ENCODE peak calls at places on chromosome 14, in six cellular contexts. One of them, this sample, is unnamed.

GRCh38 chr14:73776194-73776537 is 62.0 kb upstream of the PNMA1 start:
- DNase-seq in activated T-cell treated with anti-CD3 and anti-CD28 coated beads for 24 hours: no peak
- DNase-seq in germinal center: no peak
- DNase-seq in stimulated activated CD4-positive, alpha-beta T cell treated with anti-CD3 and anti-CD28 coated beads, Interleukin-12 subunit alpha, Interleukin-12 subunit beta, amount 100 ng/mL, for 4 hours: no peak
- DNase-seq in GM13976: no peak
- DNase-seq in COR-L47: no peak
- DNase-seq in this sample: no peak

GRCh38 chr14:103121161-103121845 is 2.0 kb upstream of the TNFAIP2 start:
- DNase-seq in COR-L47: no peak
- DNase-seq in stimulated activated CD4-positive, alpha-beta T cell treated with anti-CD3 and anti-CD28 coated beads, Interleukin-12 subunit alpha, Interleukin-12 subunit beta, amount 100 ng/mL, for 4 hours: no peak
- DNase-seq in activated T-cell treated with anti-CD3 and anti-CD28 coated beads for 24 hours: no peak
- DNase-seq in GM13976: no peak
- DNase-seq in germinal center: no peak
- DNase-seq in this sample: peak

GRCh38 chr14:76117789-76118188 is 33.9 kb upstream of the GPATCH2L start:
- DNase-seq in germinal center: no peak
- DNase-seq in GM13976: no peak
- DNase-seq in activated T-cell treated with anti-CD3 and anti-CD28 coated beads for 24 hours: no peak
- DNase-seq in COR-L47: peak
- DNase-seq in stimulated activated CD4-positive, alpha-beta T cell treated with anti-CD3 and anti-CD28 coated beads, Interleukin-12 subunit alpha, Interleukin-12 subunit beta, amount 100 ng/mL, for 4 hours: no peak
- DNase-seq in this sample: no peak

GRCh38 chr14:95196268-95196667 is 38.9 kb upstream of the DICER1 start:
- DNase-seq in stimulated activated CD4-positive, alpha-beta T cell treated with anti-CD3 and anti-CD28 coated beads, Interleukin-12 subunit alpha, Interleukin-12 subunit beta, amount 100 ng/mL, for 4 hours: no peak
- DNase-seq in activated T-cell treated with anti-CD3 and anti-CD28 coated beads for 24 hours: no peak
- DNase-seq in GM13976: peak
- DNase-seq in germinal center: peak
- DNase-seq in COR-L47: no peak
- DNase-seq in this sample: no peak

GRCh38 chr14:44361083-44361482 is 146.0 kb downstream of the FSCB start:
- DNase-seq in germinal center: no peak
- DNase-seq in stimulated activated CD4-positive, alpha-beta T cell treated with anti-CD3 and anti-CD28 coated beads, Interleukin-12 subunit alpha, Interleukin-12 subunit beta, amount 100 ng/mL, for 4 hours: no peak
- DNase-seq in COR-L47: no peak
- DNase-seq in activated T-cell treated with anti-CD3 and anti-CD28 coated beads for 24 hours: no peak
- DNase-seq in GM13976: no peak
- DNase-seq in this sample: no peak

GRCh38 chr14:100327128-100327527 is 4.0 kb downstream of the SLC25A47 start:
- DNase-seq in stimulated activated CD4-positive, alpha-beta T cell treated with anti-CD3 and anti-CD28 coated beads, Interleukin-12 subunit alpha, Interleukin-12 subunit beta, amount 100 ng/mL, for 4 hours: no peak
- DNase-seq in germinal center: no peak
- DNase-seq in activated T-cell treated with anti-CD3 and anti-CD28 coated beads for 24 hours: no peak
- DNase-seq in COR-L47: no peak
- DNase-seq in GM13976: no peak
- DNase-seq in this sample: no peak

GRCh38 chr14:31326111-31326510 is 94.2 kb downstream of the HEATR5A start:
- DNase-seq in GM13976: no peak
- DNase-seq in stimulated activated CD4-positive, alpha-beta T cell treated with anti-CD3 and anti-CD28 coated beads, Interleukin-12 subunit alpha, Interleukin-12 subunit beta, amount 100 ng/mL, for 4 hours: no peak
- DNase-seq in activated T-cell treated with anti-CD3 and anti-CD28 coated beads for 24 hours: no peak
- DNase-seq in COR-L47: peak
- DNase-seq in germinal center: no peak
- DNase-seq in this sample: no peak

GRCh38 chr14:46008348-46008747 is 643.2 kb downstream of the RPL10L start:
- DNase-seq in stimulated activated CD4-positive, alpha-beta T cell treated with anti-CD3 and anti-CD28 coated beads, Interleukin-12 subunit alpha, Interleukin-12 subunit beta, amount 100 ng/mL, for 4 hours: no peak
- DNase-seq in activated T-cell treated with anti-CD3 and anti-CD28 coated beads for 24 hours: no peak
- DNase-seq in COR-L47: no peak
- DNase-seq in GM13976: no peak
- DNase-seq in germinal center: no peak
- DNase-seq in this sample: no peak

GRCh38 chr14:86450075-86450474 is 920.1 kb downstream of the FLRT2 start:
- DNase-seq in stimulated activated CD4-positive, alpha-beta T cell treated with anti-CD3 and anti-CD28 coated beads, Interleukin-12 subunit alpha, Interleukin-12 subunit beta, amount 100 ng/mL, for 4 hours: no peak
- DNase-seq in GM13976: no peak
- DNase-seq in activated T-cell treated with anti-CD3 and anti-CD28 coated beads for 24 hours: no peak
- DNase-seq in germinal center: no peak
- DNase-seq in COR-L47: no peak
- DNase-seq in this sample: no peak

This sample was measured in spleen.